ENCODE peak calls at places on chromosomes 5 and 9, in seven cellular contexts. L is fibroblast of the aortic adventitia, J is aorta, Z is AG10803, X is colonic mucosa, E is lower lobe of right lung, C is suprapubic skin. V is an unnamed sample.

GRCh38 chr5:16179936-16180788 is 571 bp upstream of the MARCHF11 start:
- DNase-seq in L (no peak), J (no peak), Z (no peak), X (no peak), E (no peak), C (no peak), V (no peak)

GRCh38 chr5:137073192-137073591 is 425.9 kb downstream of the SPOCK1 start:
- DNase-seq in L (peak; percentile 62), J (no peak), Z (peak; percentile 16), X (no peak), E (no peak), C (no peak), V (no peak)

GRCh38 chr9:87739546-87739945 is 13.6 kb downstream of the CTSL start:
- DNase-seq in L (no peak), J (no peak), Z (no peak), X (no peak), E (no peak), C (no peak), V (no peak)

GRCh38 chr5:168110384-168110783 is 181.1 kb upstream of the WWC1 start:
- DNase-seq in L (no peak), J (no peak), Z (no peak), X (no peak), E (no peak), C (no peak), V (no peak)

GRCh38 chr9:135137398-135137832 is 49.9 kb downstream of the OLFM1 start:
- DNase-seq in L (no peak), J (no peak), Z (peak; percentile 30), X (no peak), E (no peak), C (no peak), V (no peak)

GRCh38 chr5:30325795-30326194 is 867.7 kb upstream of the CDH6 start:
- DNase-seq in L (no peak), J (no peak), Z (no peak), X (no peak), E (no peak), C (no peak), V (no peak)

GRCh38 chr9:125996671-125997509 is 249.7 kb downstream of the PBX3 start:
- DNase-seq in L (no peak), J (peak; percentile 26), Z (no peak), X (no peak), E (peak; percentile 22), C (no peak), V (no peak)

GRCh38 chr5:145110826-145111225 is 724.3 kb downstream of the PRELID2 start:
- DNase-seq in L (peak; percentile 34), J (no peak), Z (no peak), X (no peak), E (no peak), C (no peak), V (no peak)

GRCh38 chr5:134203630-134204029 is 22.2 kb downstream of the PPP2CA start:
- DNase-seq in L (no peak), J (no peak), Z (no peak), X (no peak), E (no peak), C (no peak), V (no peak)

GRCh38 chr9:127574089-127574921 is 37.8 kb upstream of the STXBP1 start:
- DNase-seq in L (peak; percentile 56), J (peak; percentile 74), Z (peak; percentile 67), X (peak; percentile 85), E (peak; percentile 73), C (no peak), V (no peak)

GRCh38 chr5:54344653-54345052 is 34.3 kb upstream of the ARL15 start:
- DNase-seq in L (peak; percentile 40), J (no peak), Z (no peak), X (no peak), E (no peak), C (no peak), V (no peak)

GRCh38 chr5:6476313-6476661 is 27.6 kb downstream of the UBE2QL1 start:
- DNase-seq in L (no peak), J (no peak), Z (no peak), X (no peak), E (no peak), C (no peak), V (no peak)

GRCh38 chr9:70551391-70551790 is 136.9 kb upstream of the KLF9 start:
- DNase-seq in L (no peak), J (no peak), Z (no peak), X (no peak), E (no peak), C (no peak), V (no peak)

GRCh38 chr9:131839281-131840084 is 99.6 kb upstream of the RAPGEF1 start:
- DNase-seq in L (peak; percentile 9), J (no peak), Z (peak; percentile 49), X (no peak), E (no peak), C (no peak), V (peak; percentile 41)

GRCh38 chr5:176611435-176611834 is 1.5 kb upstream of the GPRIN1 start:
- DNase-seq in L (peak; percentile 91), J (peak; percentile 84), Z (peak; percentile 82), X (peak; percentile 75), E (peak; percentile 70), C (no peak), V (peak; percentile 51)

GRCh38 chr5:110441035-110441434 is 285.4 kb downstream of the TMEM232 start:
- DNase-seq in L (peak; percentile 48), J (no peak), Z (peak; percentile 58), X (no peak), E (no peak), C (no peak), V (peak; percentile 10)

GRCh38 chr5:137822158-137822764 is 45.4 kb upstream of the MYOT start:
- DNase-seq in L (peak; percentile 42), J (no peak), Z (peak; percentile 30), X (peak; percentile 38), E (no peak), C (no peak), V (no peak)

GRCh38 chr5:87277279-87277835 is 9.7 kb downstream of the RASA1 start:
- DNase-seq in L (peak; percentile 61), J (no peak), Z (peak; percentile 65), X (no peak), E (no peak), C (no peak), V (no peak)

GRCh38 chr5:6941635-6942034 is 228.4 kb downstream of the TENT4A start:
- DNase-seq in L (no peak), J (no peak), Z (no peak), X (no peak), E (no peak), C (no peak), V (no peak)

GRCh38 chr5:93735378-93735777 is 6.0 kb downstream of the POU5F2 start:
- DNase-seq in L (peak; percentile 60), J (no peak), Z (peak; percentile 12), X (no peak), E (no peak), C (no peak), V (no peak)

GRCh38 chr9:120919639-120920494 is 6.7 kb downstream of the TRAF1 start:
- DNase-seq in L (no peak), J (no peak), Z (no peak), X (no peak), E (no peak), C (no peak), V (no peak)

GRCh38 chr5:133053463-133053862 is 1.6 kb downstream of the HSPA4 start:
- DNase-seq in L (no peak), J (no peak), Z (no peak), X (no peak), E (no peak), C (no peak), V (no peak)
- H3K4me3 ChIP-seq in L (peak overlapping the region; percentile 93), J (no peak overlapping the region), Z (peak overlapping the region; percentile 98), X (peak overlapping the region; percentile 76), E (peak overlapping the region; percentile 90), C (peak overlapping the region; percentile 82), V (peak overlapping the region; percentile 90)

DNA sequence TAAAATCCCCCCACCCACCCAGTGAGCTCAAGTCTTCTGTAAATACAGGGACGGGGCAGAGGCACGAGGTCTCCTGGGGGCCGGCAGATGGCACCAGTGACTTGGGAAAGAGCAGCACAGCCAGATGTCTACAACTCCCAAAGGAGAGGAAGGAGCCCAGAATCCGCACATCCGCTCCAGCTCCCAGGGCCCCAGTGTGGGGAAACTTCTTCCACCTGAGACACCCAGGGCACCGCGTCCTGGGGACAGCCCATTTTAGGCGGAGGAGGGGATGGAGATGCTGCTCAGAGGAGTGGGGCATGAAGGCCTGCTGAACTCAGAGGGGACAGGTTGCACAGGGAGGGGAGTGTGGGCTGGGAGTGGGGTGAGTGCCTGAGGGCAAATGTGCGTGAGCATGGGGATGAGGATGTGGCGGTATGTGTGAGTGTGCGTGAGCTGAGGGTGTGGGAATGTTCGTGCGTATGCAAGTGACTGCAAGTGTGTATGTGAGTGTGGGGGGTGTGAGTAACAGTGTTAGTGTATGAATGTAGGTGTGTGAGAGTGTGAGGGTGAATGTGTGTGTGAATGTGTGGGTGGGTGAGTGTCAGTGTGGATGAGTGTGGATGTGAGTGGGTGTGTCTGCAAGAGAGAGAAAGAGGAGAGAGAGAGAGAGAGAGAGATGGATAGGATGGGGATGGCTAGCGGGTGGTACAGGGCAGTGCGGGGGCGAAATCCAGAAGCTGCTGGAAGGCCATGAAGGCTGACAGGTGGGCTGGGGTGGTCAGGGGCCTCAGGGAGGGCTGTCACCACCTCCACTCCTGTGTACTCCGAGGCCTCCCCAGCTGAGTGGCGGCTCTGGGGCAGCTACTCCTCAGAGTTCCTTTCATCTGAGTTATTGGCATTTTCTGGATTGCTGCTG is 63.5 kb downstream of the DUSP1 start:
- DNase-seq in L (peak; percentile 52), J (peak; percentile 49), Z (peak; percentile 80), X (no peak), E (no peak), C (no peak), V (no peak)
- H3K4me3 ChIP-seq in L (no peak overlapping the region), J (no peak overlapping the region), Z (no peak overlapping the region), X (no peak overlapping the region), E (no peak overlapping the region), C (no peak overlapping the region), V (no peak overlapping the region)

DNA sequence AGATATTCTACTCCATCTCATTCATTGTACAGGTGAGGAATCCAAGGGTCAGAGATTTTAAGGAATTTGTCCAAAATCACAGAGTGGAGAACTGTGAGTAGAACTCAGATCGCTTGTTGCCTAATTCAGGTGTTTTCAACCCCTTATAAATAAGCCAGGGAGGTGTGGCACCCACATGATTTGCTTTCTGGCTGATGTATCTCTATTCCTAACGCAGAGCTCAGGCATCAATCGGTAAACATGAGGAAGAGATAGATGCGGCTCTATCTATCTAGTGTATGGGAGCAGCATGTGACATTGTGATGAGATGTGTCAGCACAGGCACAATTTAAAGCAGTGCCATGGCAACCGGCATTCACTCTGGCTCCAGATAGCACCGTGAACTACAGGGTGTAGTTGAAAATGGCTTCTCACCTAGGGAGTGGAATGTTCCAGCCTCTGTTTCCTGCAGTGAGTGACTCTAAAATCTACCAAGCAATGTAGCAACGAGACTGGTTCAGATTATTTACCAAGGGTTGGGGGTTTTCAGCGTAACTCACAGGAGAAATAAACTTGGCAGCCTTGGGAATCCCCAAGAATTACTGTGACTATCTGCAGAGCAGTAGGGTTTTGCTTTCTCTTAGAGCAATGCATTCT is 53.4 kb upstream of the SUB1 start:
- DNase-seq in L (peak; percentile 45), J (peak; percentile 52), Z (peak; percentile 58), X (no peak), E (no peak), C (no peak), V (peak; percentile 27)
- H3K4me3 ChIP-seq in L (peak overlapping the region; percentile 9), J (no peak overlapping the region), Z (peak overlapping the region; percentile 28), X (peak overlapping the region; percentile 2), E (peak overlapping the region; percentile 31), C (no peak overlapping the region), V (peak overlapping the region; percentile 94)

DNA sequence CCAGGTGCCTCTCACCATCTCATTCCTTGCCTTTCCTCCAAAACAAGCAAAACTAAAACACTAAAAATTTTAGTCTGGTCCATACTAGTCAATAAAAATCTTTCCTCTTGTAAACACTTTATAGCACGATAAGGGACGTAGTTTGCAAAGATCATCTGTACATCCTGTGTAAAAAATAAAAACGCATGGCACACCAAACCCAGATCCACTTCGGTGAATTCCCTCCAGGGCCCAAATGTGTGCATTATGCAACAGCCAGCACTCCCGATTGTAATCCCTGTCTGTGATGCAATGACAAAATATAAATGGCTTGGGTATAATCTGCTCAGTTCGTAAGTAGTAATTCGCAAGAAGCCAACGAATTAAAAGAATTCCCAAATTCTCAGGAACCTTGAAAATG is 1.4 kb downstream of the FAM169A start:
- DNase-seq in L (no peak), J (no peak), Z (no peak), X (no peak), E (no peak), C (no peak), V (no peak)
- H3K4me3 ChIP-seq in L (no peak overlapping the region), J (no peak overlapping the region), Z (no peak overlapping the region), X (no peak overlapping the region), E (no peak overlapping the region), C (peak overlapping the region; percentile 66), V (peak overlapping the region; percentile 87)